ENCODE peak calls at places on chromosomes 3 and 15, in nine cellular contexts. One of them, this sample, is unnamed. For H3K4me1, the result is how much of the 10 kb centered on the place peaks cover.

GRCh38 chr15:89226359-89227221 is 5.2 kb upstream of the RLBP1 start:
- DNase-seq in hepatocyte: no peak
- DNase-seq in GM23248: no peak
- DNase-seq in A549: no peak
- DNase-seq in esophagus squamous epithelium: no peak
- DNase-seq in naive thymus-derived CD4-positive, alpha-beta T cell: no peak
- DNase-seq in cardiac muscle cell: no peak
- DNase-seq in ovary: no peak
- DNase-seq in neural progenitor cell: no peak
- DNase-seq in this sample: no peak

GRCh38 chr3:169813757-169814517 is 1.2 kb upstream of the LRRC34 start:
- DNase-seq in hepatocyte: peak
- DNase-seq in GM23248: peak
- DNase-seq in A549: peak
- DNase-seq in esophagus squamous epithelium: no peak
- DNase-seq in naive thymus-derived CD4-positive, alpha-beta T cell: peak
- DNase-seq in cardiac muscle cell: no peak
- DNase-seq in ovary: peak
- DNase-seq in neural progenitor cell: peak
- DNase-seq in this sample: no peak

GRCh38 chr15:72559781-72560180 is 85.7 kb downstream of the ARIH1 start:
- DNase-seq in hepatocyte: no peak
- DNase-seq in GM23248: no peak
- DNase-seq in A549: no peak
- DNase-seq in esophagus squamous epithelium: no peak
- DNase-seq in naive thymus-derived CD4-positive, alpha-beta T cell: no peak
- DNase-seq in cardiac muscle cell: no peak
- DNase-seq in ovary: no peak
- DNase-seq in neural progenitor cell: no peak
- DNase-seq in this sample: no peak

GRCh38 chr3:47715928-47716327 is 65.8 kb downstream of the SMARCC1 start:
- DNase-seq in hepatocyte: no peak
- DNase-seq in GM23248: peak
- DNase-seq in A549: peak
- DNase-seq in esophagus squamous epithelium: no peak
- DNase-seq in naive thymus-derived CD4-positive, alpha-beta T cell: no peak
- DNase-seq in cardiac muscle cell: no peak
- DNase-seq in ovary: no peak
- DNase-seq in neural progenitor cell: no peak
- DNase-seq in this sample: no peak

GRCh38 chr15:65558997-65559760 is 28.9 kb downstream of the HACD3 start:
- DNase-seq in hepatocyte: no peak
- DNase-seq in GM23248: no peak
- DNase-seq in A549: no peak
- DNase-seq in esophagus squamous epithelium: no peak
- DNase-seq in naive thymus-derived CD4-positive, alpha-beta T cell: no peak
- DNase-seq in cardiac muscle cell: no peak
- DNase-seq in ovary: no peak
- DNase-seq in neural progenitor cell: no peak
- DNase-seq in this sample: no peak

GRCh38 chr3:194342861-194343560 is 8.1 kb downstream of the CPN2 start:
- DNase-seq in hepatocyte: no peak
- DNase-seq in GM23248: peak
- DNase-seq in A549: no peak
- DNase-seq in esophagus squamous epithelium: no peak
- DNase-seq in naive thymus-derived CD4-positive, alpha-beta T cell: no peak
- DNase-seq in cardiac muscle cell: no peak
- DNase-seq in ovary: no peak
- DNase-seq in neural progenitor cell: no peak
- DNase-seq in this sample: no peak

GRCh38 chr3:156668073-156668763 is 6.2 kb upstream of the TIPARP start:
- DNase-seq in hepatocyte: no peak
- DNase-seq in GM23248: peak
- DNase-seq in A549: no peak
- DNase-seq in esophagus squamous epithelium: no peak
- DNase-seq in naive thymus-derived CD4-positive, alpha-beta T cell: no peak
- DNase-seq in cardiac muscle cell: no peak
- DNase-seq in ovary: no peak
- DNase-seq in neural progenitor cell: no peak
- DNase-seq in this sample: no peak

GRCh38 chr3:193775421-193776077 is 182.5 kb downstream of the OPA1 start:
- DNase-seq in hepatocyte: no peak
- DNase-seq in GM23248: no peak
- DNase-seq in A549: no peak
- DNase-seq in esophagus squamous epithelium: no peak
- DNase-seq in naive thymus-derived CD4-positive, alpha-beta T cell: no peak
- DNase-seq in cardiac muscle cell: no peak
- DNase-seq in ovary: no peak
- DNase-seq in neural progenitor cell: peak
- DNase-seq in this sample: no peak

GRCh38 chr3:41679412-41679811 is 282.5 kb downstream of the ULK4 start:
- DNase-seq in hepatocyte: no peak
- DNase-seq in GM23248: peak
- DNase-seq in A549: no peak
- DNase-seq in esophagus squamous epithelium: no peak
- DNase-seq in naive thymus-derived CD4-positive, alpha-beta T cell: no peak
- DNase-seq in cardiac muscle cell: no peak
- DNase-seq in ovary: no peak
- DNase-seq in neural progenitor cell: no peak
- DNase-seq in this sample: no peak

GRCh38 chr15:74431116-74431515 is 2.6 kb downstream of the SEMA7A start:
- DNase-seq in hepatocyte: no peak
- DNase-seq in GM23248: no peak
- DNase-seq in A549: no peak
- DNase-seq in esophagus squamous epithelium: no peak
- DNase-seq in naive thymus-derived CD4-positive, alpha-beta T cell: no peak
- DNase-seq in cardiac muscle cell: no peak
- DNase-seq in ovary: no peak
- DNase-seq in neural progenitor cell: no peak
- DNase-seq in this sample: no peak

GRCh38 chr15:74432271-74432967 is 1.3 kb downstream of the SEMA7A start:
- DNase-seq in hepatocyte: no peak
- DNase-seq in GM23248: peak
- DNase-seq in A549: no peak
- DNase-seq in esophagus squamous epithelium: no peak
- DNase-seq in naive thymus-derived CD4-positive, alpha-beta T cell: no peak
- DNase-seq in cardiac muscle cell: no peak
- DNase-seq in ovary: no peak
- DNase-seq in neural progenitor cell: peak
- DNase-seq in this sample: peak

GRCh38 chr15:74432968-74433591 is 678 bp downstream of the SEMA7A start:
- DNase-seq in hepatocyte: no peak
- DNase-seq in GM23248: peak
- DNase-seq in A549: no peak
- DNase-seq in esophagus squamous epithelium: no peak
- DNase-seq in naive thymus-derived CD4-positive, alpha-beta T cell: no peak
- DNase-seq in cardiac muscle cell: no peak
- DNase-seq in ovary: no peak
- DNase-seq in neural progenitor cell: peak
- DNase-seq in this sample: no peak

GRCh38 chr15:74430510-74430951 is 3.2 kb downstream of the SEMA7A start:
- DNase-seq in hepatocyte: no peak
- DNase-seq in GM23248: peak
- DNase-seq in A549: no peak
- DNase-seq in esophagus squamous epithelium: no peak
- DNase-seq in naive thymus-derived CD4-positive, alpha-beta T cell: no peak
- DNase-seq in cardiac muscle cell: no peak
- DNase-seq in ovary: no peak
- DNase-seq in neural progenitor cell: no peak
- DNase-seq in this sample: peak

GRCh38 chr15:74431645-74432044 is 2.1 kb downstream of the SEMA7A start:
- DNase-seq in hepatocyte: no peak
- DNase-seq in GM23248: peak
- DNase-seq in A549: no peak
- DNase-seq in esophagus squamous epithelium: no peak
- DNase-seq in naive thymus-derived CD4-positive, alpha-beta T cell: no peak
- DNase-seq in cardiac muscle cell: no peak
- DNase-seq in ovary: no peak
- DNase-seq in neural progenitor cell: no peak
- DNase-seq in this sample: peak
- H3K4me1 ChIP-seq in hepatocyte: under half
- H3K4me1 ChIP-seq in GM23248: under half
- H3K4me1 ChIP-seq in A549: under half
- H3K4me1 ChIP-seq in esophagus squamous epithelium: half or more
- H3K4me1 ChIP-seq in naive thymus-derived CD4-positive, alpha-beta T cell: under half
- H3K4me1 ChIP-seq in cardiac muscle cell: under half
- H3K4me1 ChIP-seq in ovary: under half
- H3K4me1 ChIP-seq in neural progenitor cell: under half
- H3K4me1 ChIP-seq in this sample: under half

GRCh38 chr15:101440846-101441590 is 48.5 kb downstream of the PCSK6 start:
- DNase-seq in hepatocyte: no peak
- DNase-seq in GM23248: peak
- DNase-seq in A549: no peak
- DNase-seq in esophagus squamous epithelium: no peak
- DNase-seq in naive thymus-derived CD4-positive, alpha-beta T cell: no peak
- DNase-seq in cardiac muscle cell: no peak
- DNase-seq in ovary: no peak
- DNase-seq in neural progenitor cell: no peak
- DNase-seq in this sample: no peak
- H3K4me3 ChIP-seq in hepatocyte: no peak
- H3K4me3 ChIP-seq in GM23248: peak
- H3K4me3 ChIP-seq in A549: no peak
- H3K4me3 ChIP-seq in esophagus squamous epithelium: no peak
- H3K4me3 ChIP-seq in naive thymus-derived CD4-positive, alpha-beta T cell: no peak
- H3K4me3 ChIP-seq in cardiac muscle cell: no peak
- H3K4me3 ChIP-seq in ovary: no peak
- H3K4me3 ChIP-seq in neural progenitor cell: no peak
- H3K4me3 ChIP-seq in this sample: no peak

DNA sequence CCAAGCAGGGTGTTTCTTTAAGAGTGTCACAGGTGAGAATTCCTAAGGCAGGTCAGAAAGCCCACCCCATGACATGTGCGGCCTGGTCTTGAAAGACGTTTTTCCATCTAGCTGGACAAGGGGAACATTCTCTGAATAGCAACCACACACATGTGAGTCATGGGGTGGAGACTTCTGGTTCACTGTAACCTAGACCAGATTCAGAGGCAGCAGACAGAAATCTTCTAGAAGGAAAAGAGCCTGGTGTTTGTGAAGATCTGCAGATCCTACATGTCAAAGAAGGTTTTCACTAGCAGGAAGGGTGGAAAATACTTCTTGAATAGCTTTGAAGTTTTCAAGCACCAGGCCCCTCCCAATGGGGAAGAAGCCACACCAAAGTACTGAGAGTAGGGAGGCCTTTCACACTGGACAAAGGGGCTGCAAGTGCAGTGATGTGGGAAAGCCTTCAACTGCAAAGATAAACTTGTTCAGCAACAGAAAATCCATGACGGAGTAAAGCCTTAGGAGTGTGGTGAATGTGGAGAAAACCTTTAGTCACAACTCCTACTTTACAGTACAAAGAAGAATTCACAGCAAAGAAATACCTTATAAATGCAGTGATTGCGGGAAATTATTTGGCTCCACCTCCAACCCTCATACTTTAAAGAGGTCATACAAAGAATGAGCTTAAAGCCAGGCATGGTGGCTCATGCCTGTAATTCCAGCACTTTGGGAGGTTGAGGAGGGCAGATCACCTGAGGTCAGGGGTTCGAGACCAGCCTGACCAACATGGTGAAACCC is 17.6 kb downstream of the ADAM10 start:
- DNase-seq in hepatocyte: peak
- DNase-seq in GM23248: peak
- DNase-seq in A549: peak
- DNase-seq in esophagus squamous epithelium: no peak
- DNase-seq in naive thymus-derived CD4-positive, alpha-beta T cell: no peak
- DNase-seq in cardiac muscle cell: peak
- DNase-seq in ovary: no peak
- DNase-seq in neural progenitor cell: no peak
- DNase-seq in this sample: no peak
- H3K27ac ChIP-seq in hepatocyte: peak
- H3K27ac ChIP-seq in GM23248: peak
- H3K27ac ChIP-seq in A549: peak
- H3K27ac ChIP-seq in esophagus squamous epithelium: peak
- H3K27ac ChIP-seq in naive thymus-derived CD4-positive, alpha-beta T cell: no peak
- H3K27ac ChIP-seq in cardiac muscle cell: peak
- H3K27ac ChIP-seq in ovary: no peak
- H3K27ac ChIP-seq in neural progenitor cell: no peak
- H3K27ac ChIP-seq in this sample: peak

GRCh38 chr15:75672111-75672602 is 24.4 kb downstream of the SNX33 start:
- DNase-seq in hepatocyte: no peak
- DNase-seq in GM23248: no peak
- DNase-seq in A549: no peak
- DNase-seq in esophagus squamous epithelium: no peak
- DNase-seq in naive thymus-derived CD4-positive, alpha-beta T cell: no peak
- DNase-seq in cardiac muscle cell: no peak
- DNase-seq in ovary: no peak
- DNase-seq in neural progenitor cell: no peak
- DNase-seq in this sample: no peak

GRCh38 chr15:75666823-75667501 is 19.2 kb downstream of the SNX33 start:
- DNase-seq in hepatocyte: peak
- DNase-seq in GM23248: peak
- DNase-seq in A549: peak
- DNase-seq in esophagus squamous epithelium: peak
- DNase-seq in naive thymus-derived CD4-positive, alpha-beta T cell: no peak
- DNase-seq in cardiac muscle cell: no peak
- DNase-seq in ovary: no peak
- DNase-seq in neural progenitor cell: no peak
- DNase-seq in this sample: peak

GRCh38 chr15:75671684-75672083 is 24.0 kb downstream of the SNX33 start:
- DNase-seq in hepatocyte: no peak
- DNase-seq in GM23248: no peak
- DNase-seq in A549: no peak
- DNase-seq in esophagus squamous epithelium: no peak
- DNase-seq in naive thymus-derived CD4-positive, alpha-beta T cell: no peak
- DNase-seq in cardiac muscle cell: no peak
- DNase-seq in ovary: no peak
- DNase-seq in neural progenitor cell: no peak
- DNase-seq in this sample: no peak

GRCh38 chr15:75669879-75670212 is 22.1 kb downstream of the SNX33 start:
- DNase-seq in hepatocyte: no peak
- DNase-seq in GM23248: no peak
- DNase-seq in A549: no peak
- DNase-seq in esophagus squamous epithelium: no peak
- DNase-seq in naive thymus-derived CD4-positive, alpha-beta T cell: no peak
- DNase-seq in cardiac muscle cell: no peak
- DNase-seq in ovary: no peak
- DNase-seq in neural progenitor cell: no peak
- DNase-seq in this sample: no peak

DNA sequence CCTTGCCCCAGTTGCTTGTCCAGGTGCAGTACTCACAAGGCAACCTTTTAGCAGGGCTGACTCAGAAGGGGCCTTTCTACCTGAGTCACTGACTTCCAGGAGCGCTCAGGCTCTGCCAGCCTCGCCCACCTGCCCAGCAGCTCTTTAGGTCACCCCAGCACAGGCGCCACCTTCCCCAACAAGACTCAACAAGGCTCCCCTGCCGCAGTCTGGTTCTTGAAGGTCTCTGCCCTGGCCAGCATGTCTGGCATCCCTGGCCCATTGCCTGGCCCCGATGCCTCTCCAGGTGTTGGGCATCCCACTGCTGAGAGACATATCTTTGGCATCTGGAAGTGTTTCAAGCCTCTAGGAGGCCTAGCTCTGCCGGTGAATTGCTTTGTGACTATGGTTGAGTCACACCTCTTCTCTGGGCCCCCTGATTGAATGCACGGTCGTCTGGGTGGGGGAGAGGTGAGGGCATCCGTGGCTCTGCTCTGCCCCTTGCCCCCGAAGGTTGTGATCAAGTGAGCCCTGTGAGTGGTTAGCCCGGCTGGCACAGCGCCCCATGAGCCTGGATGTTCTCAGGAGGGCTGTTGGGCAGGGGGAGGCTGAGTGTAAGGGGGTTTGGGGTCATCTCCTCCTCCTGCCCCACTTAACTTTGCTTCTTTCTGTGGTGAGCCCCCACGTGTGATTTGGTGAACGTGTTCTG is 21.6 kb downstream of the SNX33 start:
- DNase-seq in hepatocyte: no peak
- DNase-seq in GM23248: peak
- DNase-seq in A549: peak
- DNase-seq in esophagus squamous epithelium: no peak
- DNase-seq in naive thymus-derived CD4-positive, alpha-beta T cell: no peak
- DNase-seq in cardiac muscle cell: no peak
- DNase-seq in ovary: no peak
- DNase-seq in neural progenitor cell: no peak
- DNase-seq in this sample: no peak
- H3K4me1 ChIP-seq in hepatocyte: half or more
- H3K4me1 ChIP-seq in GM23248: half or more
- H3K4me1 ChIP-seq in A549: half or more
- H3K4me1 ChIP-seq in esophagus squamous epithelium: half or more
- H3K4me1 ChIP-seq in naive thymus-derived CD4-positive, alpha-beta T cell: under half
- H3K4me1 ChIP-seq in cardiac muscle cell: under half
- H3K4me1 ChIP-seq in ovary: under half
- H3K4me1 ChIP-seq in neural progenitor cell: under half
- H3K4me1 ChIP-seq in this sample: under half